ENCODE peak calls at places on chromosomes 7 and 10, in seven cellular contexts. One of them, this sample, is unnamed.

GRCh38 chr7:18515067-18515466 is 19.5 kb downstream of the HDAC9 start:
- DNase-seq in astrocyte of the spinal cord: no peak
- DNase-seq in esophagus squamous epithelium: no peak
- DNase-seq in astrocyte of the cerebellum: no peak
- DNase-seq in colonic mucosa: no peak
- DNase-seq in neural progenitor cell: no peak
- DNase-seq in adrenal gland: no peak
- DNase-seq in this sample: no peak

GRCh38 chr10:130036296-130037065 is 72.4 kb upstream of the EBF3 start:
- DNase-seq in adrenal gland: no peak
- DNase-seq in astrocyte of the cerebellum: no peak
- DNase-seq in colonic mucosa: peak
- DNase-seq in esophagus squamous epithelium: no peak
- DNase-seq in neural progenitor cell: no peak
- DNase-seq in astrocyte of the spinal cord: no peak
- DNase-seq in this sample: no peak

GRCh38 chr10:25704622-25705021 is 229.4 kb upstream of the MYO3A start:
- DNase-seq in astrocyte of the spinal cord: no peak
- DNase-seq in colonic mucosa: no peak
- DNase-seq in astrocyte of the cerebellum: no peak
- DNase-seq in adrenal gland: no peak
- DNase-seq in esophagus squamous epithelium: no peak
- DNase-seq in neural progenitor cell: no peak
- DNase-seq in this sample: no peak

GRCh38 chr10:32139223-32140073 is 83.2 kb upstream of the KIF5B start:
- DNase-seq in astrocyte of the cerebellum: peak
- DNase-seq in adrenal gland: peak
- DNase-seq in neural progenitor cell: peak
- DNase-seq in esophagus squamous epithelium: peak
- DNase-seq in astrocyte of the spinal cord: peak
- DNase-seq in colonic mucosa: peak
- DNase-seq in this sample: peak

GRCh38 chr10:51014680-51015425 is 59.4 kb upstream of the PRKG1 start:
- DNase-seq in astrocyte of the spinal cord: no peak
- DNase-seq in colonic mucosa: no peak
- DNase-seq in neural progenitor cell: no peak
- DNase-seq in astrocyte of the cerebellum: no peak
- DNase-seq in adrenal gland: no peak
- DNase-seq in esophagus squamous epithelium: no peak
- DNase-seq in this sample: no peak

GRCh38 chr7:149196705-149197171 is 1.4 kb downstream of the ZNF282 start:
- DNase-seq in esophagus squamous epithelium: no peak
- DNase-seq in adrenal gland: no peak
- DNase-seq in neural progenitor cell: no peak
- DNase-seq in astrocyte of the spinal cord: no peak
- DNase-seq in astrocyte of the cerebellum: no peak
- DNase-seq in colonic mucosa: peak
- DNase-seq in this sample: no peak

GRCh38 chr10:70324951-70325781 is 41.4 kb upstream of the NPFFR1 start:
- DNase-seq in neural progenitor cell: no peak
- DNase-seq in astrocyte of the spinal cord: no peak
- DNase-seq in esophagus squamous epithelium: no peak
- DNase-seq in astrocyte of the cerebellum: no peak
- DNase-seq in adrenal gland: no peak
- DNase-seq in colonic mucosa: no peak
- DNase-seq in this sample: no peak

GRCh38 chr7:44073664-44074348 is 8.4 kb upstream of the PGAM2 start:
- DNase-seq in adrenal gland: peak
- DNase-seq in esophagus squamous epithelium: peak
- DNase-seq in colonic mucosa: peak
- DNase-seq in astrocyte of the cerebellum: no peak
- DNase-seq in neural progenitor cell: no peak
- DNase-seq in astrocyte of the spinal cord: peak
- DNase-seq in this sample: no peak

GRCh38 chr7:74272305-74273038 is 16.7 kb upstream of the CLIP2 start:
- DNase-seq in astrocyte of the spinal cord: peak
- DNase-seq in astrocyte of the cerebellum: peak
- DNase-seq in esophagus squamous epithelium: peak
- DNase-seq in neural progenitor cell: no peak
- DNase-seq in colonic mucosa: peak
- DNase-seq in adrenal gland: peak
- DNase-seq in this sample: peak

GRCh38 chr7:102192790-102193189 is 93.9 kb upstream of the SH2B2 start:
- DNase-seq in astrocyte of the cerebellum: no peak
- DNase-seq in esophagus squamous epithelium: no peak
- DNase-seq in colonic mucosa: no peak
- DNase-seq in adrenal gland: no peak
- DNase-seq in neural progenitor cell: no peak
- DNase-seq in astrocyte of the spinal cord: no peak
- DNase-seq in this sample: no peak

GRCh38 chr7:140661124-140661523 is 11.6 kb upstream of the ADCK2 start:
- DNase-seq in colonic mucosa: no peak
- DNase-seq in neural progenitor cell: no peak
- DNase-seq in astrocyte of the cerebellum: no peak
- DNase-seq in adrenal gland: no peak
- DNase-seq in astrocyte of the spinal cord: no peak
- DNase-seq in esophagus squamous epithelium: no peak
- DNase-seq in this sample: no peak

GRCh38 chr10:86387221-86387794 is 20.7 kb upstream of the GRID1 start:
- DNase-seq in astrocyte of the cerebellum: no peak
- DNase-seq in esophagus squamous epithelium: no peak
- DNase-seq in neural progenitor cell: peak
- DNase-seq in astrocyte of the spinal cord: no peak
- DNase-seq in adrenal gland: no peak
- DNase-seq in colonic mucosa: no peak
- DNase-seq in this sample: no peak

GRCh38 chr10:31580646-31581045 is 261.6 kb downstream of the ZEB1 start:
- DNase-seq in colonic mucosa: no peak
- DNase-seq in adrenal gland: no peak
- DNase-seq in neural progenitor cell: no peak
- DNase-seq in esophagus squamous epithelium: no peak
- DNase-seq in astrocyte of the cerebellum: no peak
- DNase-seq in astrocyte of the spinal cord: no peak
- DNase-seq in this sample: no peak

GRCh38 chr7:94133460-94133859 is 129.3 kb upstream of the BET1 start:
- DNase-seq in colonic mucosa: no peak
- DNase-seq in neural progenitor cell: no peak
- DNase-seq in astrocyte of the cerebellum: peak
- DNase-seq in astrocyte of the spinal cord: peak
- DNase-seq in adrenal gland: no peak
- DNase-seq in esophagus squamous epithelium: no peak
- DNase-seq in this sample: peak

GRCh38 chr7:5621776-5622175 is 159.7 kb downstream of the RNF216 start:
- DNase-seq in colonic mucosa: no peak
- DNase-seq in esophagus squamous epithelium: no peak
- DNase-seq in astrocyte of the spinal cord: no peak
- DNase-seq in neural progenitor cell: no peak
- DNase-seq in adrenal gland: no peak
- DNase-seq in astrocyte of the cerebellum: no peak
- DNase-seq in this sample: no peak

GRCh38 chr7:90225601-90226000 is 14.1 kb downstream of the STEAP2 start:
- DNase-seq in colonic mucosa: no peak
- DNase-seq in astrocyte of the spinal cord: no peak
- DNase-seq in esophagus squamous epithelium: no peak
- DNase-seq in adrenal gland: no peak
- DNase-seq in neural progenitor cell: no peak
- DNase-seq in astrocyte of the cerebellum: no peak
- DNase-seq in this sample: no peak

GRCh38 chr7:90222390-90222789 is 10.8 kb downstream of the STEAP2 start:
- DNase-seq in astrocyte of the cerebellum: no peak
- DNase-seq in neural progenitor cell: no peak
- DNase-seq in colonic mucosa: no peak
- DNase-seq in esophagus squamous epithelium: no peak
- DNase-seq in astrocyte of the spinal cord: no peak
- DNase-seq in adrenal gland: no peak
- DNase-seq in this sample: no peak

GRCh38 chr7:90225181-90225580 is 13.6 kb downstream of the STEAP2 start:
- DNase-seq in astrocyte of the spinal cord: no peak
- DNase-seq in adrenal gland: no peak
- DNase-seq in colonic mucosa: no peak
- DNase-seq in neural progenitor cell: no peak
- DNase-seq in esophagus squamous epithelium: no peak
- DNase-seq in astrocyte of the cerebellum: no peak
- DNase-seq in this sample: no peak

GRCh38 chr7:90222811-90223725 is 11.5 kb downstream of the STEAP2 start:
- DNase-seq in neural progenitor cell: peak
- DNase-seq in colonic mucosa: no peak
- DNase-seq in astrocyte of the cerebellum: no peak
- DNase-seq in astrocyte of the spinal cord: no peak
- DNase-seq in adrenal gland: no peak
- DNase-seq in esophagus squamous epithelium: no peak
- DNase-seq in this sample: no peak

GRCh38 chr7:90224204-90224603 is 12.7 kb downstream of the STEAP2 start:
- DNase-seq in neural progenitor cell: peak
- DNase-seq in astrocyte of the spinal cord: no peak
- DNase-seq in adrenal gland: no peak
- DNase-seq in astrocyte of the cerebellum: no peak
- DNase-seq in esophagus squamous epithelium: no peak
- DNase-seq in colonic mucosa: no peak
- DNase-seq in this sample: no peak
- H3K4me3 ChIP-seq in neural progenitor cell: no peak
- H3K4me3 ChIP-seq in astrocyte of the spinal cord: no peak
- H3K4me3 ChIP-seq in adrenal gland: no peak
- H3K4me3 ChIP-seq in astrocyte of the cerebellum: no peak
- H3K4me3 ChIP-seq in esophagus squamous epithelium: no peak
- H3K4me3 ChIP-seq in colonic mucosa: no peak
- H3K4me3 ChIP-seq in this sample: no peak

GRCh38 chr7:81457858-81458522 is 311.9 kb downstream of the HGF start:
- DNase-seq in neural progenitor cell: no peak
- DNase-seq in esophagus squamous epithelium: no peak
- DNase-seq in astrocyte of the cerebellum: peak
- DNase-seq in colonic mucosa: no peak
- DNase-seq in astrocyte of the spinal cord: peak
- DNase-seq in adrenal gland: no peak
- DNase-seq in this sample: no peak
- TF ChIP-seq CTCF in neural progenitor cell: peak
- TF ChIP-seq CTCF in esophagus squamous epithelium: peak
- TF ChIP-seq CTCF in astrocyte of the cerebellum: peak
- TF ChIP-seq CTCF in colonic mucosa: peak
- TF ChIP-seq CTCF in astrocyte of the spinal cord: peak
- TF ChIP-seq CTCF in adrenal gland: no peak
- TF ChIP-seq CTCF in this sample: peak

DNA sequence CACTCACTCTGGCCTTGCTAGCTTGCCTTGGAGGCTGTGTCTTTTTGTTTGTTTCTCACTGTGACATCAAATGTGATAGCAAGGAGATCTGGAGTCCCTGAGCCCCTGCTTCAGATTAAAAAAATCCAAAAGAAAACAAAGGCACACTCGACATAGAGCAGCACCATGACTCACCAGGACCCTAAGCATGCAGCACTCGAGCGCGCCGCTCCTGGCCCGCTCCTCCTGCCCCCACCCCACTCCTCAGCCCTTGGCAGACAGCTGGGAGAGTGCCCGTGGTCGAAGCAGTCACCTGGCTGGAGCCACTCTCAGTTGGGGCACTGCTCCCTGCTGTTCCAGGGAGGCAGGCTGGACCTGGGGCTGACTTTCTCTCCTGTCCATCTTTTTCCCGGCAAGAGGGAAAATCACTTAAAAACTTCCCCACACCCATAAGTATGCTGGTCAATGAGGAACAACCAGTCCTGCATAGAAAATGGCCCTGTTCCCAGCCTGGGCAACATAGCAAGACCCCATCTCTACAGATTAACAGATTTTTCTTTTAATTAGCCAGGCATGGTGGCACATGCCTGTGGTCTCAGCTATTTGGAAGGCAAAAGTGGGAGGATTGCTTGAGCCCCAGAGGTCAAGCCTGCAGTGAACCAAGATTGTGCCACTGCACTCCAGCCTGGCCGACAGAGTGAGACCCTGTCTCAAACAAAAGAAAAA is 128.4 kb downstream of the PAXIP1 start:
- DNase-seq in astrocyte of the spinal cord: no peak
- DNase-seq in esophagus squamous epithelium: no peak
- DNase-seq in neural progenitor cell: no peak
- DNase-seq in adrenal gland: no peak
- DNase-seq in astrocyte of the cerebellum: no peak
- DNase-seq in colonic mucosa: no peak
- DNase-seq in this sample: no peak
- H3K4me3 ChIP-seq in astrocyte of the spinal cord: no peak
- H3K4me3 ChIP-seq in esophagus squamous epithelium: no peak
- H3K4me3 ChIP-seq in neural progenitor cell: no peak
- H3K4me3 ChIP-seq in adrenal gland: no peak
- H3K4me3 ChIP-seq in astrocyte of the cerebellum: no peak
- H3K4me3 ChIP-seq in colonic mucosa: no peak
- H3K4me3 ChIP-seq in this sample: no peak

DNA sequence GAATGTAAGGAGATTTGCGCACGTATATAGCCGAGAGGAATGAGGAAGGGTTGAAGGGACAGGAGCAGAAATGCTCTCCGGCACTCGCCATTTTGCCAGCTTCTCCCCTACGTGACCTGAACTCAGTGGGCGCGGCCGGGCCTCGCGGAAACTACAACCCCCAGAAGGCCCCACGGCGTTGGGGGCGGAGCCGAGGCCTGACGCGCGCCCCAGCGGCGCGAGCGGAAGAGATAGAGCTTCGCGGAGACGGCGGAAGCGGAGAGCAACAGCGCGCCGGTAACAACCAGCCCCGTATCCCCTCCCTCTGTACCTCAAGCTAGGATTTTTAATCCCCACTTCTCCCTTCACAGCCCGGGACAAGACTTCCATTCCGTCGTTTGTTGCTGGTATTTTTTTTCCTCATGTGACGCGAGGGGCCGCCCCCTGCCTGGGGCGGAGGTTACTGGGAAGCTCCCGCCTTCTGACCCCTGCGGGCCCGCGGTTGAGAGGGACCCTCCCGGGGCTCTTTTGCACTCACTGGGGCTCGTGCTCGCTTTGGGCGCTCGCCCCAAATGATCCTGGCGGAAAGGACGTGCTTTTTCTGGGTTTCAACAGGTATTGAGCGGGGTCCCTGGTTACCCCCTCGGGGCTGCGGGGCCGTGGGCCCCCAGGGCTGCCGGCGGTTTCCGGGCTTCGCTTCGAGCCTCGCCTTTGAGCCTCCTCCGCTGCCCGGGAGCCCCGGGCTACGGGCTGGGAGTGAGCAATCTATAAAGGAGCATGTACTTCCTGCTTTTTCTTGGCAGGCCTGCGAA is at the start of gene R3HCC1L:
- DNase-seq in astrocyte of the spinal cord: peak
- DNase-seq in colonic mucosa: peak
- DNase-seq in astrocyte of the cerebellum: peak
- DNase-seq in neural progenitor cell: peak
- DNase-seq in esophagus squamous epithelium: peak
- DNase-seq in adrenal gland: peak
- DNase-seq in this sample: no peak
- TF ChIP-seq CTCF in astrocyte of the spinal cord: no peak
- TF ChIP-seq CTCF in colonic mucosa: no peak
- TF ChIP-seq CTCF in astrocyte of the cerebellum: no peak
- TF ChIP-seq CTCF in neural progenitor cell: no peak
- TF ChIP-seq CTCF in esophagus squamous epithelium: no peak
- TF ChIP-seq CTCF in adrenal gland: no peak
- TF ChIP-seq CTCF in this sample: no peak

This sample was measured in epithelial cell of proximal tubule.